ENCODE peak calls at places on chromosomes 11 and 22, in five cellular contexts. S is GM12878, L is H1, V is HepG2, K is K562. C is an unnamed sample.

GRCh38 chr11:125102544-125102943 is 8.9 kb downstream of the TMEM218 start:
- DNase-seq in L (no peak), K (no peak), V (no peak), S (peak), C (no peak)

GRCh38 chr11:131036544-131036943 is 120.3 kb upstream of the SNX19 start:
- DNase-seq in V (no peak), S (no peak), K (no peak), L (no peak), C (no peak)

GRCh38 chr22:45290410-45290936 is 5.7 kb downstream of the UPK3A start:
- DNase-seq in S (no peak), K (no peak), V (no peak), L (no peak), C (peak)

GRCh38 chr11:64593156-64594105 is 2.4 kb downstream of the SLC22A12 start:
- DNase-seq in K (no peak), L (no peak), V (no peak), S (no peak), C (no peak)

GRCh38 chr11:7060828-7061227 is 28.0 kb upstream of the RBMXL2 start:
- DNase-seq in V (no peak), L (no peak), K (no peak), S (no peak), C (no peak)

GRCh38 chr11:47797633-47798032 is 30.5 kb upstream of the FNBP4 start:
- DNase-seq in V (no peak), K (no peak), L (no peak), S (no peak), C (no peak)

GRCh38 chr11:11966826-11967668 is 41.4 kb downstream of the DKK3 start:
- DNase-seq in S (no peak), V (peak), L (peak), K (peak), C (peak)

GRCh38 chr11:44778200-44779100 is 51.7 kb downstream of the TSPAN18 start:
- DNase-seq in V (no peak), K (peak), S (no peak), L (no peak), C (no peak)

GRCh38 chr11:108501396-108501795 is 3.2 kb upstream of the POGLUT3 start:
- DNase-seq in V (no peak), L (no peak), S (no peak), K (no peak), C (no peak)

GRCh38 chr11:10584071-10584501 is 15.6 kb upstream of the LYVE1 start:
- DNase-seq in K (no peak), S (no peak), V (no peak), L (no peak), C (no peak)

GRCh38 chr11:85628771-85629341 is 463 bp downstream of the TMEM126B start:
- DNase-seq in L (no peak), K (no peak), V (peak), S (no peak), C (no peak)

GRCh38 chr11:2774173-2775082 is 74.6 kb upstream of the KCNQ1OT1 start:
- DNase-seq in K (no peak), V (no peak), L (no peak), S (no peak), C (no peak)

GRCh38 chr11:31060880-31061279 is 308.7 kb downstream of the DCDC1 start:
- DNase-seq in V (peak), K (no peak), S (no peak), L (no peak), C (peak)

GRCh38 chr22:43343262-43343988 is at the start of gene SCUBE1:
- DNase-seq in S (no peak), V (no peak), K (peak), L (peak), C (peak)

GRCh38 chr11:46290598-46291309 is 13.3 kb downstream of the CREB3L1 start:
- DNase-seq in K (peak), L (peak), V (no peak), S (no peak), C (peak)

GRCh38 chr11:120219157-120219934 is 8.5 kb downstream of the OAF start:
- DNase-seq in V (no peak), L (no peak), K (no peak), S (no peak), C (no peak)

GRCh38 chr11:120649316-120649715 is 137.8 kb downstream of the GRIK4 start:
- DNase-seq in V (no peak), K (no peak), L (no peak), S (no peak), C (no peak)

GRCh38 chr11:29448246-29448877 is 568.5 kb downstream of the KCNA4 start:
- DNase-seq in K (no peak), V (no peak), L (no peak), S (no peak), C (peak)

GRCh38 chr11:75782540-75783263 is 14.1 kb downstream of the DGAT2 start:
- DNase-seq in L (no peak), S (no peak), V (peak), K (no peak), C (no peak)

GRCh38 chr11:10451399-10452116 is 3.5 kb upstream of the AMPD3 start:
- DNase-seq in V (no peak), L (no peak), K (no peak), S (no peak), C (no peak)

GRCh38 chr11:44747339-44747738 is 20.6 kb downstream of the TSPAN18 start:
- DNase-seq in V (no peak), L (no peak), K (no peak), S (no peak), C (no peak)

GRCh38 chr22:17258015-17258827 is 39.0 kb upstream of the ADA2 start:
- DNase-seq in S (peak), L (peak), V (no peak), K (peak), C (no peak)

GRCh38 chr22:35804421-35804820 is 86.7 kb downstream of the APOL5 start:
- DNase-seq in L (no peak), S (no peak), V (no peak), K (no peak), C (no peak)

GRCh38 chr11:118612378-118612777 is 5.0 kb downstream of the PHLDB1 start:
- DNase-seq in V (no peak), K (no peak), S (no peak), L (no peak), C (no peak)

GRCh38 chr22:49783036-49783746 is 44.5 kb downstream of the BRD1 start:
- DNase-seq in K (no peak), V (no peak), L (no peak), S (no peak), C (no peak)

GRCh38 chr11:70156291-70157037 is 46.6 kb upstream of the FADD start:
- DNase-seq in L (no peak), V (no peak), K (no peak), S (no peak), C (no peak)

GRCh38 chr11:62611705-62612365 is 740 bp downstream of the EML3 start:
- DNase-seq in L (peak), S (no peak), V (no peak), K (peak), C (peak)

GRCh38 chr22:50706481-50707125 is 31.4 kb upstream of the ACR start:
- DNase-seq in K (no peak), S (no peak), L (no peak), V (no peak), C (no peak)

GRCh38 chr11:106853850-106854401 is 164.3 kb downstream of the GUCY1A2 start:
- DNase-seq in S (no peak), L (no peak), K (no peak), V (no peak), C (no peak)

GRCh38 chr11:132610216-132610615 is 922.1 kb downstream of the OPCML start:
- DNase-seq in K (no peak), L (no peak), S (no peak), V (no peak), C (no peak)

GRCh38 chr11:17563248-17563647 is 16.2 kb downstream of the OTOG start:
- DNase-seq in L (no peak), S (no peak), V (no peak), K (no peak), C (peak)

GRCh38 chr22:43270314-43270908 is 72.8 kb downstream of the SCUBE1 start:
- DNase-seq in K (peak), S (no peak), L (peak), V (peak), C (peak)

GRCh38 chr11:27720277-27720830 is 20.1 kb upstream of the BDNF start:
- DNase-seq in L (peak), V (no peak), K (peak), S (no peak), C (peak)

GRCh38 chr22:35742342-35743100 is 24.8 kb downstream of the APOL5 start:
- DNase-seq in V (no peak), K (peak), S (no peak), L (no peak), C (no peak)

GRCh38 chr11:3984896-3985295 is 109.7 kb upstream of the RRM1 start:
- DNase-seq in S (no peak), V (no peak), L (no peak), K (peak), C (no peak)

GRCh38 chr11:57477507-57478189 is 17.3 kb downstream of the RTN4RL2 start:
- DNase-seq in K (no peak), V (no peak), S (no peak), L (no peak), C (no peak)
- TF ChIP-seq KDM1A in K (no peak), V (no peak), S (no peak), L (no peak), C (no peak)

GRCh38 chr11:32325187-32325586 is 110.2 kb downstream of the WT1 start:
- DNase-seq in K (no peak), S (no peak), V (no peak), L (no peak), C (no peak)
- TF ChIP-seq KDM1A in K (no peak), S (no peak), V (no peak), L (no peak), C (no peak)

GRCh38 chr11:128157423-128158298 is 429.7 kb downstream of the ETS1 start:
- DNase-seq in K (peak), S (peak), V (peak), L (peak), C (peak)
- TF ChIP-seq KDM1A in K (no peak), S (no peak), V (no peak), L (no peak), C (no peak)

GRCh38 chr11:40542821-40543220 is 916.6 kb downstream of the LRRC4C start:
- DNase-seq in K (no peak), S (no peak), V (no peak), L (no peak), C (no peak)
- TF ChIP-seq KDM1A in K (no peak), S (no peak), V (no peak), L (no peak), C (no peak)

GRCh38 chr11:61533401-61533800 is 24.9 kb downstream of the LRRC10B start:
- DNase-seq in L (no peak), V (no peak), K (no peak), S (no peak), C (no peak)
- TF ChIP-seq KDM1A in L (no peak), V (no peak), K (no peak), S (no peak), C (no peak)

DNA sequence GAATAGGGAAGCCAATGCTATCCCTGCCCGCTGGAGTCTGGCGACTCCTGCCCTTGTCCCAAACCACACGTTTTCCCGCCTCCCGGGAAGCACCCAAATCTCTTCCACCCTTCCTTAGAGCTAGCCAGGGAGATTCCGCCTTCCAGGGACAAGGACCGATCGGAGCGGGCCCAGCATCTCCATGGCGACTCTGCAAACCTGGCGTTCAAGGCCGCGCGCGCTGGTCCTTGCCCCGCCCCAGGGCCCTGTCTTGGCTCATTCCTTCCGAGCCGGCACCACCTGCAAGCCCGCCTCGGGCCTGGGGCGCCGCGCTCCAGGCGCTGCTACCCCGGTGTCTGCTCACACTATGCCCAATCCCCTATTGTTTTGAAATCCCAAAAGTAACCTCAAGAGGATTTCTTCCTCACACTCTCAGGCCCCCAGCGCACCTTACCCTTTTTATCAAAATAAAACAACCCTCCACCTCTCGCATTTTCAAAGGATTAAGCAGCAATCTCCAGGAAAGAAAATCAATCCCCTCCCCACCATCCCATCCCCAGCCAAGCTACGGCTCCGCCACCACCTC is 994 bp downstream of the SLC1A2 start:
- DNase-seq in S (no peak), V (no peak), L (peak), K (no peak), C (peak)
- TF ChIP-seq KDM1A in S (no peak), V (no peak), L (no peak), K (no peak), C (no peak)